ENCODE peak calls at places on chromosomes 3 and 15, in five cellular contexts. V is pancreas; I is mucosa of descending colon; K is CD4-positive, CD25-positive, alpha-beta regulatory T cell; L is stomach. M is an unnamed sample. For H3K4me1, the result is how much of the 10 kb centered on the place peaks cover.

GRCh38 chr3:52795298-52795900 is 803 bp downstream of the ITIH3 start:
- DNase-seq in V (no peak), I (no peak), K (no peak), L (no peak), M (no peak)

GRCh38 chr3:39269528-39269927 is 10.3 kb downstream of the CX3CR1 start:
- DNase-seq in I (no peak), L (no peak), K (no peak), V (no peak), M (no peak)

GRCh38 chr15:68210821-68211655 is 5.9 kb upstream of the CALML4 start:
- DNase-seq in L (peak), V (no peak), K (peak), I (peak), M (peak)

GRCh38 chr3:107001635-107002034 is 375.6 kb upstream of the CCDC54 start:
- DNase-seq in I (no peak), K (no peak), V (no peak), L (no peak), M (no peak)

GRCh38 chr3:62073038-62073437 is 300.3 kb downstream of the FEZF2 start:
- DNase-seq in V (no peak), I (no peak), K (no peak), L (no peak), M (no peak)

GRCh38 chr15:33243869-33244268 is 49.4 kb upstream of the FMN1 start:
- DNase-seq in V (no peak), I (no peak), K (no peak), L (no peak), M (no peak)

GRCh38 chr3:140399853-140400252 is 278.0 kb upstream of the TRIM42 start:
- DNase-seq in I (no peak), L (no peak), K (no peak), V (no peak), M (no peak)

GRCh38 chr3:14245240-14245639 is 66.6 kb downstream of the LSM3 start:
- DNase-seq in K (no peak), V (no peak), I (no peak), L (no peak), M (no peak)

GRCh38 chr15:71761649-71762048 is 48.7 kb upstream of the NR2E3 start:
- DNase-seq in V (no peak), L (peak), I (peak), K (no peak), M (no peak)

GRCh38 chr3:16050641-16051467 is 123.6 kb upstream of the GALNT15 start:
- DNase-seq in I (no peak), L (no peak), V (no peak), K (no peak), M (no peak)

GRCh38 chr15:72358121-72358520 is 17.7 kb downstream of the HEXA start:
- DNase-seq in I (no peak), L (no peak), K (no peak), V (no peak), M (no peak)

GRCh38 chr3:64048631-64049061 is 25.4 kb upstream of the PSMD6 start:
- DNase-seq in K (no peak), V (no peak), L (no peak), I (no peak), M (no peak)

GRCh38 chr3:170732660-170733245 is 137.2 kb downstream of the RPL22L1 start:
- DNase-seq in L (no peak), K (no peak), I (no peak), V (no peak), M (no peak)

GRCh38 chr3:186217820-186218164 is 108.9 kb upstream of the ETV5 start:
- DNase-seq in K (no peak), L (no peak), I (no peak), V (no peak), M (no peak)

GRCh38 chr3:168040624-168041208 is 55.0 kb downstream of the GOLIM4 start:
- DNase-seq in I (no peak), L (no peak), V (no peak), K (no peak), M (no peak)

GRCh38 chr3:53513556-53514190 is 19.3 kb downstream of the CACNA1D start:
- DNase-seq in I (no peak), V (no peak), K (no peak), L (no peak), M (no peak)

GRCh38 chr3:71931930-71932329 is 147.0 kb upstream of the PROK2 start:
- DNase-seq in K (no peak), V (no peak), L (no peak), I (no peak), M (no peak)

GRCh38 chr3:159733194-159733860 is 255.3 kb upstream of the IL12A start:
- DNase-seq in K (no peak), V (no peak), L (no peak), I (no peak), M (no peak)

GRCh38 chr3:64621726-64622400 is 65.9 kb downstream of the ADAMTS9 start:
- DNase-seq in V (no peak), L (no peak), I (no peak), K (no peak), M (no peak)

GRCh38 chr3:37909067-37909911 is 47.6 kb downstream of the CTDSPL start:
- DNase-seq in I (no peak), V (no peak), K (no peak), L (no peak), M (no peak)

GRCh38 chr3:29144807-29145206 is 136.1 kb upstream of the RBMS3 start:
- DNase-seq in V (no peak), L (no peak), K (no peak), I (no peak), M (no peak)

GRCh38 chr3:31732548-31732947 is 199.8 kb downstream of the STT3B start:
- DNase-seq in K (no peak), L (no peak), V (no peak), I (no peak), M (no peak)

GRCh38 chr15:72182673-72183072 is 14.9 kb downstream of the GRAMD2A start:
- DNase-seq in I (no peak), L (no peak), K (no peak), V (no peak), M (no peak)

GRCh38 chr15:35705885-35706590 is 160.1 kb upstream of the DPH6 start:
- DNase-seq in I (no peak), V (no peak), K (no peak), L (peak), M (no peak)

GRCh38 chr3:33482126-33482525 is 41.9 kb upstream of the UBP1 start:
- DNase-seq in L (no peak), I (no peak), K (no peak), V (no peak), M (no peak)

GRCh38 chr3:120615863-120616599 is 19.9 kb downstream of the NDUFB4 start:
- DNase-seq in K (no peak), V (no peak), L (no peak), I (no peak), M (no peak)

GRCh38 chr3:106331636-106332035 is 462.8 kb upstream of the CBLB start:
- DNase-seq in I (no peak), V (no peak), K (no peak), L (no peak), M (no peak)

GRCh38 chr3:76873509-76874242 is 166.2 kb upstream of the ROBO2 start:
- DNase-seq in K (no peak), L (no peak), I (peak), V (no peak), M (no peak)

GRCh38 chr15:92155941-92156340 is 237.7 kb upstream of the ST8SIA2 start:
- DNase-seq in L (no peak), K (no peak), V (no peak), I (no peak), M (no peak)

GRCh38 chr15:48671381-48672022 is 26.0 kb upstream of the FBN1 start:
- DNase-seq in L (no peak), V (no peak), I (no peak), K (no peak), M (no peak)

GRCh38 chr3:142808103-142808917 is 80.6 kb downstream of the PCOLCE2 start:
- DNase-seq in L (no peak), K (no peak), V (no peak), I (no peak), M (no peak)

GRCh38 chr15:35043380-35044095 is 41.6 kb downstream of the NANOGP8 start:
- DNase-seq in V (no peak), L (no peak), K (no peak), I (no peak), M (no peak)

GRCh38 chr3:195036203-195037016 is 234.5 kb downstream of the XXYLT1 start:
- DNase-seq in V (no peak), L (no peak), K (no peak), I (no peak), M (no peak)

GRCh38 chr15:45179221-45179985 is 8.4 kb downstream of the SHF start:
- DNase-seq in V (no peak), I (peak), L (peak), K (peak), M (peak)

GRCh38 chr3:193836918-193837317 is 243.9 kb downstream of the OPA1 start:
- DNase-seq in L (no peak), V (no peak), K (no peak), I (no peak), M (no peak)

GRCh38 chr15:29393443-29393842 is 123.8 kb upstream of the NSMCE3 start:
- DNase-seq in L (no peak), K (no peak), V (no peak), I (no peak), M (no peak)

GRCh38 chr15:29396176-29396811 is 126.7 kb upstream of the NSMCE3 start:
- DNase-seq in V (no peak), I (no peak), L (no peak), K (no peak), M (no peak)

GRCh38 chr15:29392358-29392757 is 122.7 kb upstream of the NSMCE3 start:
- DNase-seq in L (no peak), I (no peak), K (no peak), V (no peak), M (no peak)
- H3K4me1 ChIP-seq in L (under half), I (under half), K (under half), V (under half), M (under half)

DNA sequence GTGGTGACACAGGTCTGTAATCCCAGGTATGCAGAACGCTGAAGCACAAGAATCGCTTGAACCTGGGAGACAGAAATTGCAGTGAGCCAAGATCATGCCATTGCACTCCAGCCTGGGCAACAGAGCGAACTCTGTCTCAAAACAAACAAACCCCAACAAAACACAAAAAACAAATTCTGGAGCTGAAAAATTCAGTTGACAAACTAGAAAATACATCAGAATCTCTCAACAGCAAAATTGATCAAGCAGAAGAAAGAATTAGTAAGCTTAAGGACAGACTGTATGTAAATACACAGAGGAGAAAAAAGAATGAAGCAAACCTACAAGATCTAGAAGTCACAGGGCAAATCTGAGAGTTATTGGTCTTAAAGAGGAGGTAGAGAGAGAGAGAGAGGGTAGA is 25.3 kb downstream of the NCBP2 start:
- DNase-seq in I (no peak), L (no peak), V (no peak), K (no peak), M (no peak)
- H3K4me1 ChIP-seq in I (under half), L (under half), V (under half), K (under half), M (under half)

DNA sequence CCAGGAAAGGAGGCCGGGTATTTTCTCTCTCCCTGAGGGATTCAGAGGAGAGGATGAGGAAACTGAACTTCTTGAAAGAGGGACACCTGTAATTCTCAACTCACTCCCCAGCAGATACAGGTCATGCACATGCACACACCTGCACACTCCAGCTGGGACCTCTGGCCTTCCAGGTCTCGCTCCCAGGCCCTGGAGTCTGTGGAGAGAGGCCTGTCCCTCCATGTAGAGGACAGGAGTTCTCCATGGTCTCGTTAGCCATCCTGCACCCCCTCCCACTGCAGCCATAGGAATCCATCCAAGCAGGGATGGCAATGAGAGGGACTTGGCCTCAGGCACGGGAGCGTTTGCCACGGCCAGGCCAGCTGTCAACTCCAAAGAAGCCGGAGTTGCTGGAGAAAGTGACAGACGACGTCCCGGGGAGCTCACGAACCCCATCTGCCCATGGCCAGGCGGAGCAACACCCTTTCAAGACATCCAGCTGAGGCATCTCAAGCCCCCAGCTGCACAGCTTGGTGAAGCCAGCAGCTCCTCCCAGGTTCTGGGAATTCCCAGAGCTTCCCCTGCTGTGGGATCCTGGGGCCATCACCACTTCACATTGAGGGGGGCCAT is 223.3 kb downstream of the UACA start:
- DNase-seq in V (no peak), I (no peak), L (no peak), K (no peak), M (no peak)
- H3K4me1 ChIP-seq in V (under half), I (under half), L (under half), K (under half), M (under half)

GRCh38 chr15:62786123-62786825 is 256.3 kb upstream of the TPM1 start:
- DNase-seq in I (no peak), V (no peak), K (no peak), L (no peak), M (no peak)

GRCh38 chr15:62783303-62783957 is 259.1 kb upstream of the TPM1 start:
- DNase-seq in I (no peak), L (no peak), V (no peak), K (no peak), M (no peak)

GRCh38 chr15:62781081-62781497 is 261.5 kb upstream of the TPM1 start:
- DNase-seq in V (no peak), L (no peak), I (no peak), K (no peak), M (no peak)

GRCh38 chr15:62782100-62782791 is 260.3 kb upstream of the TPM1 start:
- DNase-seq in K (peak), V (peak), I (no peak), L (peak), M (no peak)

DNA sequence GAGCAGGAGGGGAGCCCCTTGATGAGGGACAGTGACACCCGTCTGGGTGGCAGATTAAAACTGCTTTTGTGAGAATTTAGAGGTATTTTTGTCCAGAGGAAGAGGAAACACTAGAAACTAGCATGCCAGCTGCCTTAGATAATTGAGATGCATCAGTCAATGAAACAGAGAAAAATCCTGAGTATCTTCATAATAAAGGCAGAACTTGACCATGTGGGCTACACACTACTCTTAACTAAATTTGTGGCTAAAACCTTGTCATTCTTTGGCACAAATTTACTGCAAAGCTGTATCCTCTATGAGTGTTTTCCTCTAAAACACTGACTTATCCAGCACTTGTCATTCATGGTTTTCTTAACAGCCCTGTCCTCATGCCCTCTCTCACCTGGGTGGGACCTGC is 259.7 kb upstream of the TPM1 start:
- DNase-seq in I (no peak), L (no peak), V (no peak), K (no peak), M (no peak)
- H3K4me1 ChIP-seq in I (under half), L (under half), V (under half), K (under half), M (under half)